ENCODE peak calls at places on chromosome 1, in four cellular contexts. T is endothelial cell of umbilical vein, I is IMR-90, E is K562. O is an unnamed sample.

GRCh38 chr1:185373813-185374524 is 56.9 kb upstream of the IVNS1ABP start:
- DNase-seq in T (peak; percentile 93), I (peak; percentile 36), E (no peak), O (no peak)

GRCh38 chr1:79847715-79848114 is 841.2 kb upstream of the ADGRL4 start:
- DNase-seq in E (no peak), I (no peak), T (no peak), O (no peak)

GRCh38 chr1:44775930-44776748 is 799 bp downstream of the RPS8 start:
- DNase-seq in T (peak; percentile 36), I (no peak), E (peak; percentile 57), O (no peak)

GRCh38 chr1:111723871-111724270 is 15.3 kb downstream of the INKA2 start:
- DNase-seq in E (no peak), I (no peak), T (no peak), O (no peak)

GRCh38 chr1:205267306-205267902 is 39.7 kb downstream of the TMCC2 start:
- DNase-seq in I (no peak), T (no peak), E (peak; percentile 56), O (no peak)

GRCh38 chr1:56910441-56910985 is 55.3 kb downstream of the C8B start:
- DNase-seq in I (no peak), E (no peak), T (no peak), O (no peak)

GRCh38 chr1:182795563-182796228 is 6.1 kb downstream of the NPL start:
- DNase-seq in T (no peak), E (no peak), I (no peak), O (no peak)

GRCh38 chr1:224622831-224623230 is 6.7 kb downstream of the CNIH3 start:
- DNase-seq in T (no peak), I (no peak), E (no peak), O (no peak)

GRCh38 chr1:67570473-67571143 is 114.4 kb upstream of the GADD45A start:
- DNase-seq in I (peak; percentile 97), E (peak; percentile 61), T (peak; percentile 50), O (peak; percentile 97)

GRCh38 chr1:234917495-234918188 is 211.0 kb downstream of the TOMM20 start:
- DNase-seq in T (no peak), E (no peak), I (no peak), O (no peak)

GRCh38 chr1:172907834-172908326 is 142.9 kb downstream of the TNFSF18 start:
- DNase-seq in I (no peak), E (no peak), T (no peak), O (no peak)

GRCh38 chr1:172905452-172905851 is 145.3 kb downstream of the TNFSF18 start:
- DNase-seq in E (no peak), I (peak; percentile 73), T (no peak), O (no peak)

GRCh38 chr1:172906778-172907592 is 143.8 kb downstream of the TNFSF18 start:
- DNase-seq in E (peak; percentile 44), I (peak; percentile 93), T (peak; percentile 96), O (no peak)

GRCh38 chr1:172912765-172913260 is 137.9 kb downstream of the TNFSF18 start:
- DNase-seq in T (no peak), E (no peak), I (no peak), O (no peak)

GRCh38 chr1:172909606-172910326 is 141.0 kb downstream of the TNFSF18 start:
- DNase-seq in I (peak; percentile 100), T (peak; percentile 97), E (no peak), O (no peak)
- H3K9me1 ChIP-seq in I (peaks cover under 1% of the 10 kb centered on the region), T (no peaks in the 10 kb centered on the region), E (no peaks in the 10 kb centered on the region), O (no peaks in the 10 kb centered on the region)

DNA sequence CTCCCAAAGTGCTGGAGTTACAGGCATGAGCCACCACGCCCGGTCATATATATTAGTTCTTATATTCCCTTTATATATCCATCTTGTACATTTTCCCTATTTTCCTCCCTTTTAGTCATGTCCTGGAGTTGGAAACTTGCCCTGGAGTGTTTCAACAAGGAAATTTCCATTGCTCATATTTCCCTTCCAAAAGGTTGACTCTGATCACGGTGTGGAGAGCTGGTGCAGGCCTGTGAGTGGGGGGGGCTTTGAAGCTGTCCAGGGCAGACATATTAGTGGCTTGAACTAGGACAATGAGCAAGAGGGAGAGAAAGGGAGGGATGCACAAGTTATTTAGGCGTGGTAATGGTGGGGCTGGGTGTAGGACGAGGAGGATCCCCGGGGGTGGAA is 30.5 kb upstream of the TMEM61 start:
- DNase-seq in E (no peak), T (peak; percentile 74), I (peak; percentile 67), O (no peak)
- H3K4me1 ChIP-seq in E (peaks cover 7% of the 10 kb centered on the region), T (peaks cover 19% of the 10 kb centered on the region), I (peaks cover 8% of the 10 kb centered on the region), O (peaks cover 27% of the 10 kb centered on the region)

DNA sequence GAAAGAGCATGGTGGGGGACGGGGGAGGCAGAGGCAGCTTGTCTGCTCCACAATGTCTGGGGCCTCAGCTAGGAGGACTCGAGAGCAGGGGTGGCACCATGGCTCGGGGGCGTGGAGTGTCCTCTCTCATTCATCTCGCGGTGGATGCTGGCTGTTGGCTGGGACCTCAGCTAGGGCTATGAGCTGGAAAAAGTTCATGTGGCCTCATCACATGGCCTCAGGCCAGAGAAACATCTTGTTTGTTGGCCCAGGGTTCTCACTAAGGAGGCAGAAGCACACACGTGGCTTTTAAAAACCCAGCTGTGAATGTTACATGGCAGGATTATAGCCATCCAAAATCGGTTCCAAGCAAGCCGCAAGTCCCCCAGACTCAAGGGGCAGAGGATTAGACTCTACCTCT is 6.2 kb upstream of the CENPS start:
- DNase-seq in I (peak; percentile 65), E (no peak), T (no peak), O (no peak)
- TF ChIP-seq CTCF in I (no peak), E (no peak), T (no peak), O (no peak)

DNA sequence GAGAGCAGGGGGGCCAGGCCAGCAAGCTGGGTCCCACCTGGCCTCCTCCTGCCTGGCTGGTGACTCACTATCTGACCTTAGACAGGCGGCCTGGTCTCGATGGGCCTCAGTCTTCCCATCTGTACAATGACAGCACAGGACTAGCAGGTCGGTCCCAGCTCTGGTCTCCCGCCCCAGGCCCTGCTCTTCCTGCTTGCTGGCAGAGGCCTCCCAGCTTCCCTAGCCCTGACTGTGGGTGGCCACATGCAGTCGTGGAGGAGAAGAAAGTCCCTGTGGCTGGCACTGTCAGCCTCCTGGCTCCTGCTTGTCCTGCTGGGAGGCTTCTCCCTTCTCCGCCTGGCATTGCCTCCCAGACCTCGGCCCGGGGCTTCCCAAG is 817 bp downstream of the EXTL1 start:
- DNase-seq in I (no peak), E (no peak), T (no peak), O (no peak)
- H3K9me1 ChIP-seq in I (peaks cover 5% of the 10 kb centered on the region), E (no peaks in the 10 kb centered on the region), T (no peaks in the 10 kb centered on the region), O (no peaks in the 10 kb centered on the region)

GRCh38 chr1:25247829-25248754 is 838 bp upstream of the RSRP1 start:
- DNase-seq in T (no peak), I (no peak), E (no peak), O (no peak)

GRCh38 chr1:25247024-25247828 is at the start of gene RSRP1:
- DNase-seq in I (peak; percentile 95), E (peak; percentile 100), T (peak; percentile 99), O (peak; percentile 95)

GRCh38 chr1:25245809-25246599 is 1.2 kb downstream of the RSRP1 start:
- DNase-seq in T (peak; percentile 40), E (peak; percentile 45), I (peak; percentile 33), O (no peak)

GRCh38 chr1:25245393-25245792 is 1.9 kb downstream of the RSRP1 start:
- DNase-seq in I (no peak), T (no peak), E (no peak), O (no peak)

DNA sequence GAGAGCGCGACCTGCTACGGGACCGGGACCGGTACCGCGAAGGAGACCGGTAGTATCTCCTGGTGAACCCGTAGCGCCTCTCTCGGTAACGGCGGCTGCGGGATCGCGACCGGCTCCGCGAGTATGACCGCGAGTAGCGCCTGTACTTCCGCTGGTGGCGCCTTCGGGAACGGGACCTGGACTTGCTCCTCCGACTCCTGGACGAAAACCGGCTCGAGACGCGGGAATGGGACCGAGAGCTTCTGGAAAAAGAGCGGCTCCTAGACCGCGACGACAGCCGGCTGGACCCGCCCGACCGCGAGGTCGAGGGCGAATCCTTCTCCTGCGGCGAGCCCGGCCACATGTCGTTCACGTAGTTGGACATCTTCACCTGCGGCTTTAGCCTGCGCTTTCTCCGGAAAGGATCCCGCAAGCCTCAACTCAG is 642 bp downstream of the RSRP1 start:
- DNase-seq in E (peak; percentile 29), T (no peak), I (no peak), O (no peak)
- H3K4me1 ChIP-seq in E (peaks cover 32% of the 10 kb centered on the region), T (peaks cover 20% of the 10 kb centered on the region), I (no peaks in the 10 kb centered on the region), O (peaks cover 14% of the 10 kb centered on the region)

GRCh38 chr1:100538935-100539835 is 1.2 kb downstream of the GPR88 start:
- DNase-seq in E (no peak), T (peak; percentile 32), I (peak; percentile 3), O (no peak)
- TF ChIP-seq CTCF in E (no peak), T (peak; percentile 17), I (no peak), O (no peak)

O was measured in keratinocyte.